ENCODE peak calls at places on chromosome 5, in nine cellular contexts. F is mammary epithelial cell; U is ovary; G is ascending aorta; Z is esophagus squamous epithelium; Q is astrocyte; J is aorta; K is A673; E is CD8-positive, alpha-beta T cell. N is an unnamed sample. For H3K27me3, the result is how much of the 10 kb centered on the place peaks cover.

GRCh38 chr5:124315746-124316415 is 430.6 kb downstream of the ZNF608 start:
- DNase-seq in F (peak), U (no peak), G (no peak), Z (no peak), Q (peak), J (no peak), K (no peak), E (no peak), N (no peak)

GRCh38 chr5:89265511-89266169 is 382.7 kb upstream of the MEF2C start:
- DNase-seq in F (peak), U (no peak), G (no peak), Z (no peak), Q (peak), J (no peak), K (no peak), E (no peak), N (no peak)

GRCh38 chr5:173554989-173555705 is 61.3 kb downstream of the BOD1 start:
- DNase-seq in F (no peak), U (no peak), G (no peak), Z (no peak), Q (no peak), J (no peak), K (no peak), E (no peak), N (no peak)

GRCh38 chr5:9156282-9156681 is 389.6 kb downstream of the SEMA5A start:
- DNase-seq in F (peak), U (no peak), G (no peak), Z (no peak), Q (peak), J (no peak), K (peak), E (no peak), N (no peak)

GRCh38 chr5:141477815-141478214 is 2.0 kb downstream of the PCDHGC3 start:
- DNase-seq in F (no peak), U (no peak), G (no peak), Z (no peak), Q (no peak), J (no peak), K (no peak), E (no peak), N (no peak)

GRCh38 chr5:90894866-90895420 is 336.3 kb downstream of the ADGRV1 start:
- DNase-seq in F (no peak), U (no peak), G (no peak), Z (no peak), Q (no peak), J (no peak), K (no peak), E (no peak), N (no peak)

GRCh38 chr5:100797863-100798262 is 105.2 kb downstream of the ST8SIA4 start:
- DNase-seq in F (peak), U (no peak), G (no peak), Z (no peak), Q (peak), J (no peak), K (no peak), E (no peak), N (no peak)

GRCh38 chr5:32283061-32283460 is 29.7 kb downstream of the MTMR12 start:
- DNase-seq in F (no peak), U (no peak), G (no peak), Z (no peak), Q (no peak), J (no peak), K (no peak), E (no peak), N (no peak)

GRCh38 chr5:137412136-137412535 is 87.0 kb downstream of the SPOCK1 start:
- DNase-seq in F (no peak), U (no peak), G (no peak), Z (no peak), Q (no peak), J (no peak), K (no peak), E (no peak), N (no peak)

GRCh38 chr5:1513326-1514026 is 10.3 kb downstream of the LPCAT1 start:
- DNase-seq in F (no peak), U (no peak), G (no peak), Z (no peak), Q (no peak), J (peak), K (no peak), E (peak), N (no peak)

GRCh38 chr5:115389074-115389798 is 92.8 kb upstream of the CCDC112 start:
- DNase-seq in F (no peak), U (no peak), G (no peak), Z (no peak), Q (peak), J (no peak), K (no peak), E (no peak), N (no peak)

GRCh38 chr5:62299097-62299496 is 6.9 kb upstream of the KIF2A start:
- DNase-seq in F (no peak), U (no peak), G (no peak), Z (no peak), Q (no peak), J (no peak), K (no peak), E (no peak), N (no peak)

GRCh38 chr5:107658528-107658927 is 12.2 kb downstream of the EFNA5 start:
- DNase-seq in F (no peak), U (no peak), G (no peak), Z (no peak), Q (no peak), J (no peak), K (no peak), E (no peak), N (no peak)

GRCh38 chr5:157820593-157821252 is 38.2 kb downstream of the CLINT1 start:
- DNase-seq in F (peak), U (no peak), G (no peak), Z (no peak), Q (peak), J (no peak), K (peak), E (no peak), N (no peak)

GRCh38 chr5:148776780-148777179 is 49.6 kb upstream of the ADRB2 start:
- DNase-seq in F (peak), U (no peak), G (no peak), Z (no peak), Q (peak), J (no peak), K (peak), E (no peak), N (no peak)

GRCh38 chr5:33637011-33637410 is 196.2 kb downstream of the TARS1 start:
- DNase-seq in F (no peak), U (no peak), G (no peak), Z (no peak), Q (peak), J (no peak), K (no peak), E (no peak), N (no peak)

GRCh38 chr5:113204525-113205161 is 228.0 kb downstream of the DCP2 start:
- DNase-seq in F (peak), U (peak), G (no peak), Z (no peak), Q (peak), J (no peak), K (no peak), E (no peak), N (no peak)

GRCh38 chr5:10756539-10756938 is 4.5 kb downstream of the DAP start:
- DNase-seq in F (no peak), U (no peak), G (no peak), Z (no peak), Q (peak), J (no peak), K (peak), E (no peak), N (no peak)

GRCh38 chr5:32388429-32389111 is 56.0 kb downstream of the ZFR start:
- DNase-seq in F (peak), U (no peak), G (no peak), Z (no peak), Q (peak), J (no peak), K (no peak), E (no peak), N (no peak)

GRCh38 chr5:54630738-54631369 is 113.3 kb downstream of the SNX18 start:
- DNase-seq in F (no peak), U (no peak), G (no peak), Z (no peak), Q (peak), J (no peak), K (no peak), E (no peak), N (no peak)

GRCh38 chr5:38555354-38556114 is 912 bp downstream of the LIFR start:
- DNase-seq in F (no peak), U (no peak), G (no peak), Z (no peak), Q (no peak), J (no peak), K (no peak), E (no peak), N (no peak)

GRCh38 chr5:117359895-117360294 is 785.3 kb upstream of the SEMA6A start:
- DNase-seq in F (no peak), U (no peak), G (no peak), Z (no peak), Q (no peak), J (no peak), K (no peak), E (no peak), N (no peak)

GRCh38 chr5:126385509-126385908 is 37.7 kb upstream of the GRAMD2B start:
- DNase-seq in F (peak), U (no peak), G (no peak), Z (no peak), Q (no peak), J (no peak), K (peak), E (no peak), N (no peak)

GRCh38 chr5:126384985-126385384 is 38.2 kb upstream of the GRAMD2B start:
- DNase-seq in F (peak), U (no peak), G (no peak), Z (no peak), Q (peak), J (no peak), K (peak), E (no peak), N (no peak)

GRCh38 chr5:126383755-126384154 is 39.5 kb upstream of the GRAMD2B start:
- DNase-seq in F (no peak), U (no peak), G (no peak), Z (no peak), Q (no peak), J (no peak), K (no peak), E (no peak), N (no peak)

GRCh38 chr5:126383246-126383645 is 40.0 kb upstream of the GRAMD2B start:
- DNase-seq in F (no peak), U (no peak), G (no peak), Z (no peak), Q (peak), J (no peak), K (no peak), E (no peak), N (no peak)

DNA sequence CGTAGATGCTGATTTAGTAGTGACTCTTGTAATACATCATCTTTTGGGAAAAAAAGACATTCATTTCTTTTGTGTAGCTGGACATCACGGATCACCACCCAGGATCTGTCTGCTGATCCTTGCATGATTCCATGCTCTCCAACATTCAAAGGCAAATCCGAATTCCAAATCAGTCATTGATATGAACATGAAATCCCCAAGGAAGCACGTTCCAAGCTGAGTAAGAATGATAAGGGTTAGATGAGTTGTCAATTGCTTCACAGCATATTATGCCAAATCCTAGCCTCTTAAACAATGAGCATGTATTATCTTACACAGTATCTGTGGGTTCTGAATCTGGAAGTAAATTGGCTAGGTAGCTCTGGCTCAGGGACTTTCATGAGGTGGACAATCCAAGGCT is 37.1 kb upstream of the GRAMD2B start:
- DNase-seq in F (peak), U (no peak), G (no peak), Z (no peak), Q (peak), J (no peak), K (no peak), E (no peak), N (no peak)
- H3K27ac ChIP-seq in F (peak), U (no peak), G (peak), Z (peak), Q (no peak), J (peak), K (no peak), E (no peak), N (no peak)

GRCh38 chr5:2738156-2738699 is 13.2 kb downstream of the IRX2 start:
- DNase-seq in F (no peak), U (no peak), G (no peak), Z (no peak), Q (no peak), J (no peak), K (no peak), E (peak), N (no peak)

GRCh38 chr5:2740849-2741555 is 10.5 kb downstream of the IRX2 start:
- DNase-seq in F (peak), U (no peak), G (no peak), Z (no peak), Q (no peak), J (no peak), K (no peak), E (no peak), N (no peak)

GRCh38 chr5:2740051-2740848 is 11.2 kb downstream of the IRX2 start:
- DNase-seq in F (peak), U (no peak), G (no peak), Z (no peak), Q (no peak), J (no peak), K (no peak), E (peak), N (no peak)

GRCh38 chr5:2738700-2739359 is 12.6 kb downstream of the IRX2 start:
- DNase-seq in F (no peak), U (no peak), G (no peak), Z (no peak), Q (no peak), J (no peak), K (no peak), E (peak), N (no peak)

GRCh38 chr5:2739360-2740050 is 12.0 kb downstream of the IRX2 start:
- DNase-seq in F (peak), U (no peak), G (no peak), Z (no peak), Q (no peak), J (no peak), K (no peak), E (peak), N (no peak)
- H3K27me3 ChIP-seq in F (under half), U (under half), G (under half), Z (under half), Q (under half), J (under half), K (under half), E (under half), N (under half)

GRCh38 chr5:7394889-7395431 is 978 bp upstream of the ADCY2 start:
- DNase-seq in F (no peak), U (peak), G (no peak), Z (no peak), Q (no peak), J (peak), K (no peak), E (no peak), N (no peak)
- H3K27ac ChIP-seq in F (no peak), U (peak), G (peak), Z (peak), Q (no peak), J (no peak), K (no peak), E (no peak), N (no peak)

DNA sequence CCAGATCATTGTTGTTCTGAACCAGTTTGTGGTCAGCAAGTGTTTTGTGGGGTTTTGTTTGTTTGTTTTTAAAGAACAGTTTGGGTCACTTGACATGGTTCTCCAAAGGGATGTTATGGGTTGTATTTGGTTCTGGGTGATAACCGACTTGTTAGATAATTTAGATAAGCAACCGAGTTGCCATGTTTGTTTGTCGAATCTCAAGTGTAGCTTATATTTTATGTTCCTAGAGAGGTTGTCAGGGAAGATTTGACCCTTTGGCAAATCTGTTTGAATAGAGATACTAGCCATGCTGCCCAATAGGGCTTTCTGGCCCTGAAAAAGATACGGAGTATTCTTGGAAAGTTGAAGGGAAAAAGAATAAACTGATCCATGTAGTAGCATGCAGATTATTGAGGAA is 12.2 kb upstream of the FGF18 start:
- DNase-seq in F (no peak), U (no peak), G (no peak), Z (no peak), Q (no peak), J (no peak), K (no peak), E (no peak), N (no peak)
- H3K27me3 ChIP-seq in F (under half), U (under half), G (under half), Z (under half), Q (under half), J (under half), K (under half), E (under half), N (under half)

DNA sequence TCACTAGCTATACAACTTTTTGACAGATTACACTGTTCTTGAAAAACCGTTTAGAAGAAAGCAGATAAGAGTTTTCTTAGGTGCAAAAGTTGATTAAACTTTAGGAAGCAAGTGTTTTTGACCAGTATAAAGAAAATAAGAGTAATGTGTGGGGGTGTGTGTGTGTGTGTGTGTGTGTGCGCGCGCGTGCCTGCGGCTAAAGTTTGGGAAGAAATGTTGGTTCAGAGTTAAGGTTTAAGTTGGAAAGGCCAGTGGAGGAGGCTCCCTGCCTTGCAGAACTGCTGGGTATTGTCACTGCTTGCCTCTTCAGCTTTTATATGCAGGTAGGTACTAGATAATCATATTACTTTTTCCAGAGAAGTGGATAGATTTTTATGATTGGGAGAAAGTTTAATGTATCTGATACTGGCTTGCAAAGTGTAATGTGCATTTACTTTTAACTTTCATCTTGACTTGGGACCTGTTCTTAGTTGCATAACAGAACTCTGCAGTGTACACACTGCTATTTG is 2.0 kb downstream of the PIK3R1 start:
- DNase-seq in F (no peak), U (no peak), G (no peak), Z (no peak), Q (peak), J (no peak), K (no peak), E (no peak), N (no peak)
- H3K27ac ChIP-seq in F (peak), U (no peak), G (peak), Z (peak), Q (no peak), J (no peak), K (no peak), E (no peak), N (no peak)

GRCh38 chr5:135047347-135047695 is 13.3 kb upstream of the PITX1 start:
- DNase-seq in F (no peak), U (no peak), G (no peak), Z (no peak), Q (no peak), J (no peak), K (no peak), E (no peak), N (no peak)
- H3K27me3 ChIP-seq in F (under half), U (under half), G (under half), Z (under half), Q (half or more), J (under half), K (half or more), E (under half), N (under half)

DNA sequence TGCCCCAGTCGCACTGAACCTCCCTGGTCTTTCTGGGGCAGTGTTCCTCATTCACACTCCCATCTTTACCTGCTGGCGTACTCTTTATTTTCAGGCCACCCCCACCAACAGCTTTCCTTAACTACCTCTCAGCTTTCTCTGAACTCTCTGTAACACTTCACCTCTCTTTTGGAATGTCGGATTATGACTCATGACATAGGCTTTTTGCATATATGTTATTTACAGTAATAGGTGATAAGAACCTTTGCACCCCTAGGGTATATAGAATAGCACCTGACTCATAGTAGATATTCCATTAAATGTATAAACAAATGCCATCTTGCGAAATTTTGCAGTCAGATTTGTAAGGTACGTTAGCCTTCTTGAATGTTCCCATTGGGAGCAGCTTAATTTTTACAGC is 52.9 kb upstream of the MIER3 start:
- DNase-seq in F (peak), U (no peak), G (no peak), Z (no peak), Q (no peak), J (no peak), K (no peak), E (no peak), N (no peak)
- H3K27ac ChIP-seq in F (no peak), U (no peak), G (no peak), Z (no peak), Q (no peak), J (no peak), K (no peak), E (no peak), N (no peak)

N was measured in effector memory CD4-positive, alpha-beta T cell.